ENCODE peak calls at places on chromosome 13, in five cellular contexts. Q, Z, E, F and H are unnamed samples.

GRCh38 chr13:106477303-106477702 is 58.2 kb downstream of the EFNB2 start:
- DNase-seq in Z (no peak), F (no peak), E (no peak), Q (no peak), H (no peak)

GRCh38 chr13:77291779-77292178 is 35.1 kb downstream of the MYCBP2 start:
- DNase-seq in Z (no peak), F (no peak), E (no peak), Q (no peak), H (no peak)

GRCh38 chr13:110812869-110813645 is 99.6 kb downstream of the ING1 start:
- DNase-seq in E (no peak), Q (no peak), F (no peak), Z (no peak), H (no peak)

GRCh38 chr13:31372454-31372853 is 172.7 kb downstream of the B3GLCT start:
- DNase-seq in Z (no peak), F (no peak), Q (no peak), E (no peak), H (no peak)

GRCh38 chr13:27194895-27195764 is 23.5 kb upstream of the USP12 start:
- DNase-seq in E (peak; percentile 99), Q (peak; percentile 94), F (peak; percentile 87), Z (no peak), H (no peak)

GRCh38 chr13:109336730-109337129 is 449.7 kb downstream of the IRS2 start:
- DNase-seq in Z (no peak), F (peak; percentile 73), E (peak; percentile 91), Q (peak; percentile 88), H (no peak)

GRCh38 chr13:60679928-60680693 is 283.1 kb downstream of the TDRD3 start:
- DNase-seq in Q (no peak), E (no peak), F (peak; percentile 0), Z (no peak), H (no peak)

GRCh38 chr13:48043789-48044503 is 6.4 kb downstream of the NUDT15 start:
- DNase-seq in Z (no peak), Q (peak; percentile 66), F (peak; percentile 73), E (peak; percentile 50), H (no peak)

GRCh38 chr13:84137292-84137691 is 255.0 kb upstream of the SLITRK1 start:
- DNase-seq in F (no peak), E (peak; percentile 74), Q (peak; percentile 71), Z (no peak), H (no peak)

GRCh38 chr13:113917523-113918371 is 53.9 kb upstream of the GAS6 start:
- DNase-seq in Z (no peak), E (no peak), F (no peak), Q (no peak), H (no peak)

GRCh38 chr13:94710881-94711560 is 1.3 kb downstream of the SOX21 start:
- DNase-seq in Q (peak; percentile 20), Z (no peak), F (peak; percentile 5), E (no peak), H (peak; percentile 48)

GRCh38 chr13:51122868-51123267 is 11.8 kb upstream of the C13orf42 start:
- DNase-seq in E (no peak), Q (no peak), Z (no peak), F (no peak), H (no peak)

GRCh38 chr13:46622013-46622917 is 69.3 kb downstream of the LRCH1 start:
- DNase-seq in E (no peak), Z (no peak), F (no peak), Q (no peak), H (no peak)

GRCh38 chr13:97004886-97005285 is 10.6 kb upstream of the OXGR1 start:
- DNase-seq in Q (peak; percentile 10), F (no peak), E (no peak), Z (no peak), H (no peak)

GRCh38 chr13:67408823-67409222 is 178.7 kb upstream of the PCDH9 start:
- DNase-seq in E (no peak), F (peak; percentile 75), Z (no peak), Q (no peak), H (no peak)

GRCh38 chr13:65990684-65991083 is 1239.5 kb downstream of the PCDH9 start:
- DNase-seq in E (no peak), Q (no peak), Z (no peak), F (no peak), H (no peak)

GRCh38 chr13:52646967-52647366 is 4.7 kb downstream of the HNRNPA1L2 start:
- DNase-seq in Q (no peak), E (no peak), F (no peak), Z (no peak), H (no peak)

GRCh38 chr13:50809133-50810090 is 34.1 kb downstream of the DLEU7 start:
- DNase-seq in F (no peak), Q (no peak), E (no peak), Z (no peak), H (no peak)

GRCh38 chr13:113245858-113246791 is 36.7 kb downstream of the CUL4A start:
- DNase-seq in F (peak; percentile 6), Q (no peak), E (peak; percentile 18), Z (no peak), H (no peak)

GRCh38 chr13:77219401-77219800 is 107.5 kb downstream of the MYCBP2 start:
- DNase-seq in Q (no peak), Z (no peak), E (no peak), F (no peak), H (no peak)

GRCh38 chr13:23656637-23657036 is 86.4 kb downstream of the TNFRSF19 start:
- DNase-seq in E (no peak), Q (peak; percentile 16), Z (no peak), F (peak; percentile 51), H (no peak)

GRCh38 chr13:50320297-50320862 is 305.1 kb downstream of the KCNRG start:
- DNase-seq in Z (no peak), E (peak; percentile 82), Q (peak; percentile 72), F (peak; percentile 42), H (no peak)

GRCh38 chr13:40333238-40333637 is 333.2 kb downstream of the FOXO1 start:
- DNase-seq in Z (no peak), Q (peak; percentile 10), E (no peak), F (no peak), H (no peak)

GRCh38 chr13:70255406-70255991 is 147.2 kb upstream of the KLHL1 start:
- DNase-seq in Q (no peak), E (no peak), F (no peak), Z (no peak), H (no peak)

GRCh38 chr13:38688674-38689073 is 1.8 kb downstream of the FREM2 start:
- DNase-seq in Z (no peak), F (no peak), Q (no peak), E (no peak), H (no peak)

GRCh38 chr13:86757236-86757978 is 913.8 kb upstream of the SLITRK5 start:
- DNase-seq in F (no peak), E (peak; percentile 37), Q (no peak), Z (no peak), H (no peak)

GRCh38 chr13:109788372-109789195 is 2.2 kb upstream of the IRS2 start:
- DNase-seq in E (no peak), Z (no peak), Q (no peak), F (no peak), H (no peak)

GRCh38 chr13:60392136-60392535 is 4.9 kb upstream of the TDRD3 start:
- DNase-seq in E (no peak), Q (no peak), Z (no peak), F (no peak), H (no peak)

GRCh38 chr13:23695711-23696512 is 125.7 kb downstream of the TNFRSF19 start:
- DNase-seq in Q (no peak), F (no peak), E (no peak), Z (no peak), H (peak; percentile 57)

GRCh38 chr13:42650470-42650869 is 76.5 kb downstream of the TNFSF11 start:
- DNase-seq in Z (no peak), F (peak; percentile 25), Q (no peak), E (no peak), H (no peak)

GRCh38 chr13:100544866-100545683 is 43.5 kb downstream of the GGACT start:
- DNase-seq in E (no peak), F (no peak), Z (no peak), Q (no peak), H (no peak)

GRCh38 chr13:68099616-68100015 is 869.5 kb upstream of the PCDH9 start:
- DNase-seq in E (peak; percentile 78), Z (no peak), Q (no peak), F (peak; percentile 2), H (no peak)

GRCh38 chr13:50236898-50237318 is 221.7 kb downstream of the KCNRG start:
- DNase-seq in Q (no peak), Z (no peak), E (no peak), F (peak; percentile 38), H (no peak)

GRCh38 chr13:30745917-30746686 is 10.8 kb downstream of the ALOX5AP start:
- DNase-seq in Z (no peak), Q (no peak), F (peak; percentile 60), E (no peak), H (no peak)

GRCh38 chr13:99749627-99750026 is 221.9 kb downstream of the ZIC5 start:
- DNase-seq in F (no peak), E (no peak), Z (no peak), Q (no peak), H (no peak)

GRCh38 chr13:111344471-111345191 is 24.2 kb downstream of the TEX29 start:
- DNase-seq in E (peak; percentile 51), F (peak; percentile 29), Q (peak; percentile 76), Z (no peak), H (no peak)

GRCh38 chr13:111319521-111319920 is 921 bp upstream of the TEX29 start:
- DNase-seq in Z (no peak), F (no peak), Q (no peak), E (no peak), H (no peak)